ENCODE peak calls at places on chromosomes 12 and 14, in six cellular contexts. One of them, this sample, is unnamed.

GRCh38 chr12:6639151-6639773 is 3.5 kb upstream of the LPAR5 start:
- DNase-seq in ascending aorta: no peak
- DNase-seq in sigmoid colon: no peak
- DNase-seq in mammary epithelial cell: no peak
- DNase-seq in choroid plexus epithelial cell: no peak
- DNase-seq in cardiac fibroblast: no peak
- DNase-seq in this sample: no peak

GRCh38 chr12:124507188-124508109 is 60.0 kb downstream of the NCOR2 start:
- DNase-seq in ascending aorta: no peak
- DNase-seq in cardiac fibroblast: peak
- DNase-seq in sigmoid colon: no peak
- DNase-seq in choroid plexus epithelial cell: peak
- DNase-seq in mammary epithelial cell: no peak
- DNase-seq in this sample: peak

GRCh38 chr14:22152161-22152870 is 436.7 kb downstream of the DAD1 start:
- DNase-seq in mammary epithelial cell: no peak
- DNase-seq in ascending aorta: no peak
- DNase-seq in sigmoid colon: no peak
- DNase-seq in choroid plexus epithelial cell: no peak
- DNase-seq in cardiac fibroblast: no peak
- DNase-seq in this sample: no peak

GRCh38 chr14:105602799-105603763 is 76.7 kb downstream of the TMEM121 start:
- DNase-seq in sigmoid colon: no peak
- DNase-seq in choroid plexus epithelial cell: no peak
- DNase-seq in cardiac fibroblast: no peak
- DNase-seq in ascending aorta: no peak
- DNase-seq in mammary epithelial cell: no peak
- DNase-seq in this sample: no peak

GRCh38 chr14:33714527-33715222 is 236.2 kb downstream of the EGLN3 start:
- DNase-seq in ascending aorta: no peak
- DNase-seq in mammary epithelial cell: no peak
- DNase-seq in sigmoid colon: no peak
- DNase-seq in choroid plexus epithelial cell: no peak
- DNase-seq in cardiac fibroblast: peak
- DNase-seq in this sample: peak

GRCh38 chr12:92505373-92506340 is 197.1 kb upstream of the PLEKHG7 start:
- DNase-seq in choroid plexus epithelial cell: peak
- DNase-seq in cardiac fibroblast: peak
- DNase-seq in mammary epithelial cell: no peak
- DNase-seq in sigmoid colon: peak
- DNase-seq in ascending aorta: no peak
- DNase-seq in this sample: peak

GRCh38 chr12:44812062-44812461 is 64.1 kb downstream of the NELL2 start:
- DNase-seq in choroid plexus epithelial cell: no peak
- DNase-seq in mammary epithelial cell: peak
- DNase-seq in cardiac fibroblast: no peak
- DNase-seq in sigmoid colon: no peak
- DNase-seq in ascending aorta: no peak
- DNase-seq in this sample: peak

GRCh38 chr14:59918824-59919581 is 941 bp upstream of the LRRC9 start:
- DNase-seq in sigmoid colon: no peak
- DNase-seq in cardiac fibroblast: peak
- DNase-seq in choroid plexus epithelial cell: peak
- DNase-seq in mammary epithelial cell: no peak
- DNase-seq in ascending aorta: no peak
- DNase-seq in this sample: peak

GRCh38 chr14:102058931-102059330 is 27.9 kb downstream of the HSP90AA1 start:
- DNase-seq in ascending aorta: no peak
- DNase-seq in mammary epithelial cell: no peak
- DNase-seq in choroid plexus epithelial cell: no peak
- DNase-seq in cardiac fibroblast: no peak
- DNase-seq in sigmoid colon: no peak
- DNase-seq in this sample: no peak

GRCh38 chr12:47095446-47096236 is 15.9 kb upstream of the AMIGO2 start:
- DNase-seq in cardiac fibroblast: peak
- DNase-seq in ascending aorta: no peak
- DNase-seq in choroid plexus epithelial cell: peak
- DNase-seq in sigmoid colon: no peak
- DNase-seq in mammary epithelial cell: peak
- DNase-seq in this sample: peak

GRCh38 chr14:74882103-74882920 is 596 bp downstream of the DLST start:
- DNase-seq in cardiac fibroblast: peak
- DNase-seq in ascending aorta: no peak
- DNase-seq in sigmoid colon: peak
- DNase-seq in choroid plexus epithelial cell: peak
- DNase-seq in mammary epithelial cell: peak
- DNase-seq in this sample: no peak

GRCh38 chr14:99602788-99603415 is 1.1 kb downstream of the CCDC85C start:
- DNase-seq in choroid plexus epithelial cell: no peak
- DNase-seq in ascending aorta: no peak
- DNase-seq in mammary epithelial cell: no peak
- DNase-seq in cardiac fibroblast: no peak
- DNase-seq in sigmoid colon: no peak
- DNase-seq in this sample: no peak

GRCh38 chr14:85974602-85975001 is 444.7 kb downstream of the FLRT2 start:
- DNase-seq in sigmoid colon: no peak
- DNase-seq in mammary epithelial cell: no peak
- DNase-seq in cardiac fibroblast: no peak
- DNase-seq in ascending aorta: no peak
- DNase-seq in choroid plexus epithelial cell: no peak
- DNase-seq in this sample: no peak

GRCh38 chr12:105317942-105318614 is 12.4 kb upstream of the C12orf75 start:
- DNase-seq in cardiac fibroblast: no peak
- DNase-seq in ascending aorta: no peak
- DNase-seq in sigmoid colon: no peak
- DNase-seq in choroid plexus epithelial cell: no peak
- DNase-seq in mammary epithelial cell: no peak
- DNase-seq in this sample: no peak

GRCh38 chr12:52044284-52044983 is 6.8 kb upstream of the NR4A1 start:
- DNase-seq in ascending aorta: peak
- DNase-seq in choroid plexus epithelial cell: no peak
- DNase-seq in cardiac fibroblast: peak
- DNase-seq in mammary epithelial cell: no peak
- DNase-seq in sigmoid colon: peak
- DNase-seq in this sample: peak

GRCh38 chr14:65301862-65302539 is 110.5 kb upstream of the FUT8 start:
- DNase-seq in choroid plexus epithelial cell: no peak
- DNase-seq in mammary epithelial cell: no peak
- DNase-seq in sigmoid colon: no peak
- DNase-seq in cardiac fibroblast: no peak
- DNase-seq in ascending aorta: no peak
- DNase-seq in this sample: no peak

GRCh38 chr14:75070383-75070782 is 942 bp downstream of the ZC2HC1C start:
- DNase-seq in mammary epithelial cell: no peak
- DNase-seq in ascending aorta: no peak
- DNase-seq in sigmoid colon: peak
- DNase-seq in cardiac fibroblast: no peak
- DNase-seq in choroid plexus epithelial cell: no peak
- DNase-seq in this sample: peak

GRCh38 chr14:99040711-99041110 is 231.3 kb downstream of the BCL11B start:
- DNase-seq in sigmoid colon: no peak
- DNase-seq in cardiac fibroblast: no peak
- DNase-seq in ascending aorta: no peak
- DNase-seq in mammary epithelial cell: no peak
- DNase-seq in choroid plexus epithelial cell: no peak
- DNase-seq in this sample: no peak

GRCh38 chr14:68308695-68309094 is 484.2 kb downstream of the ZFP36L1 start:
- DNase-seq in mammary epithelial cell: no peak
- DNase-seq in ascending aorta: no peak
- DNase-seq in cardiac fibroblast: no peak
- DNase-seq in choroid plexus epithelial cell: peak
- DNase-seq in sigmoid colon: no peak
- DNase-seq in this sample: peak

GRCh38 chr12:50166776-50167025 is 468 bp downstream of the CERS5 start:
- DNase-seq in ascending aorta: no peak
- DNase-seq in choroid plexus epithelial cell: no peak
- DNase-seq in sigmoid colon: peak
- DNase-seq in mammary epithelial cell: no peak
- DNase-seq in cardiac fibroblast: no peak
- DNase-seq in this sample: no peak

GRCh38 chr12:1533602-1534304 is 60.6 kb downstream of the FBXL14 start:
- DNase-seq in choroid plexus epithelial cell: peak
- DNase-seq in mammary epithelial cell: peak
- DNase-seq in cardiac fibroblast: no peak
- DNase-seq in ascending aorta: no peak
- DNase-seq in sigmoid colon: no peak
- DNase-seq in this sample: peak

GRCh38 chr14:104689620-104690265 is 325 bp downstream of the INF2 start:
- DNase-seq in cardiac fibroblast: no peak
- DNase-seq in ascending aorta: no peak
- DNase-seq in mammary epithelial cell: peak
- DNase-seq in choroid plexus epithelial cell: no peak
- DNase-seq in sigmoid colon: no peak
- DNase-seq in this sample: no peak

GRCh38 chr14:48536318-48536717 is 860.9 kb upstream of the MDGA2 start:
- DNase-seq in cardiac fibroblast: no peak
- DNase-seq in sigmoid colon: no peak
- DNase-seq in ascending aorta: no peak
- DNase-seq in mammary epithelial cell: no peak
- DNase-seq in choroid plexus epithelial cell: no peak
- DNase-seq in this sample: no peak

GRCh38 chr14:96089401-96089800 is 50.2 kb downstream of the C14orf132 start:
- DNase-seq in choroid plexus epithelial cell: no peak
- DNase-seq in ascending aorta: no peak
- DNase-seq in sigmoid colon: peak
- DNase-seq in mammary epithelial cell: no peak
- DNase-seq in cardiac fibroblast: no peak
- DNase-seq in this sample: no peak

GRCh38 chr14:99755629-99756603 is 37.3 kb upstream of the EML1 start:
- DNase-seq in choroid plexus epithelial cell: peak
- DNase-seq in sigmoid colon: peak
- DNase-seq in cardiac fibroblast: peak
- DNase-seq in mammary epithelial cell: peak
- DNase-seq in ascending aorta: peak
- DNase-seq in this sample: peak

GRCh38 chr12:52681551-52682380 is 1.6 kb upstream of the KRT1 start:
- DNase-seq in ascending aorta: no peak
- DNase-seq in mammary epithelial cell: no peak
- DNase-seq in cardiac fibroblast: no peak
- DNase-seq in sigmoid colon: no peak
- DNase-seq in choroid plexus epithelial cell: no peak
- DNase-seq in this sample: no peak

GRCh38 chr12:29322157-29322556 is 58.8 kb downstream of the ERGIC2 start:
- DNase-seq in cardiac fibroblast: no peak
- DNase-seq in choroid plexus epithelial cell: no peak
- DNase-seq in ascending aorta: no peak
- DNase-seq in mammary epithelial cell: no peak
- DNase-seq in sigmoid colon: no peak
- DNase-seq in this sample: no peak

GRCh38 chr14:64663174-64663573 is 41.0 kb upstream of the PLEKHG3 start:
- DNase-seq in cardiac fibroblast: no peak
- DNase-seq in mammary epithelial cell: peak
- DNase-seq in choroid plexus epithelial cell: no peak
- DNase-seq in ascending aorta: no peak
- DNase-seq in sigmoid colon: no peak
- DNase-seq in this sample: no peak

GRCh38 chr12:7483343-7483742 is 20.2 kb downstream of the CD163 start:
- DNase-seq in mammary epithelial cell: peak
- DNase-seq in ascending aorta: no peak
- DNase-seq in choroid plexus epithelial cell: no peak
- DNase-seq in cardiac fibroblast: no peak
- DNase-seq in sigmoid colon: no peak
- DNase-seq in this sample: no peak

DNA sequence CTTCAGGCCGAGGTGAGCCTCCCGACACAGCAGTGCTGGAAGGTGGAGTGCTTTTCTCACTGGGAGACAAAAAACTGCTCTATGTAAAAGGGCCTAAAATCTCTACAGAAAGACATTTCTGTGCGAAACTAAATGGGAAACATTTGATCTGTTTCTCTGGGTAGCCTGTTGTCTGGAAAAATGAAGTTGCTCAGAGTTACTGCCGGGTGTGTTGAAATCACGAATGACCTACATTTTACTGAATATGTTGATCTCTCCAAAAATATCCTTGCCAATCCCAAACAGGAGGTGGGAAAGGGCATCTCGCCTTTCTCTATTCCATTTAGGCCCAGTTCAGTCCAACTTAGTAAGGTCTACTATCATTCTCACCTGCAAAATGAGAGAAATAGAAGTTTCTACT is 54.7 kb downstream of the RAB35 start:
- DNase-seq in ascending aorta: no peak
- DNase-seq in mammary epithelial cell: no peak
- DNase-seq in cardiac fibroblast: no peak
- DNase-seq in choroid plexus epithelial cell: no peak
- DNase-seq in sigmoid colon: no peak
- DNase-seq in this sample: no peak
- H3K4me3 ChIP-seq in ascending aorta: no peak
- H3K4me3 ChIP-seq in mammary epithelial cell: no peak
- H3K4me3 ChIP-seq in cardiac fibroblast: no peak
- H3K4me3 ChIP-seq in choroid plexus epithelial cell: no peak
- H3K4me3 ChIP-seq in sigmoid colon: no peak
- H3K4me3 ChIP-seq in this sample: no peak

GRCh38 chr12:56474389-56474788 is 6.0 kb downstream of the SPRYD4 start:
- DNase-seq in ascending aorta: no peak
- DNase-seq in sigmoid colon: no peak
- DNase-seq in mammary epithelial cell: no peak
- DNase-seq in choroid plexus epithelial cell: no peak
- DNase-seq in cardiac fibroblast: no peak
- DNase-seq in this sample: no peak

GRCh38 chr12:56462565-56462964 is 5.8 kb upstream of the SPRYD4 start:
- DNase-seq in cardiac fibroblast: no peak
- DNase-seq in ascending aorta: no peak
- DNase-seq in choroid plexus epithelial cell: no peak
- DNase-seq in mammary epithelial cell: no peak
- DNase-seq in sigmoid colon: peak
- DNase-seq in this sample: no peak

GRCh38 chr12:56469007-56469930 is 891 bp downstream of the SPRYD4 start:
- DNase-seq in sigmoid colon: peak
- DNase-seq in cardiac fibroblast: no peak
- DNase-seq in ascending aorta: no peak
- DNase-seq in choroid plexus epithelial cell: no peak
- DNase-seq in mammary epithelial cell: no peak
- DNase-seq in this sample: no peak

GRCh38 chr12:56468216-56469006 is at the start of gene SPRYD4:
- DNase-seq in choroid plexus epithelial cell: peak
- DNase-seq in sigmoid colon: peak
- DNase-seq in mammary epithelial cell: peak
- DNase-seq in ascending aorta: peak
- DNase-seq in cardiac fibroblast: peak
- DNase-seq in this sample: peak
- TF ChIP-seq CTCF in choroid plexus epithelial cell: peak
- TF ChIP-seq CTCF in sigmoid colon: no peak
- TF ChIP-seq CTCF in mammary epithelial cell: peak
- TF ChIP-seq CTCF in ascending aorta: peak
- TF ChIP-seq CTCF in cardiac fibroblast: no peak
- TF ChIP-seq CTCF in this sample: peak

GRCh38 chr12:78038541-78038940 is 207.8 kb downstream of the NAV3 start:
- DNase-seq in mammary epithelial cell: no peak
- DNase-seq in sigmoid colon: no peak
- DNase-seq in ascending aorta: no peak
- DNase-seq in choroid plexus epithelial cell: no peak
- DNase-seq in cardiac fibroblast: no peak
- DNase-seq in this sample: no peak
- H3K4me3 ChIP-seq in mammary epithelial cell: no peak
- H3K4me3 ChIP-seq in sigmoid colon: no peak
- H3K4me3 ChIP-seq in ascending aorta: no peak
- H3K4me3 ChIP-seq in choroid plexus epithelial cell: no peak
- H3K4me3 ChIP-seq in cardiac fibroblast: no peak
- H3K4me3 ChIP-seq in this sample: no peak

GRCh38 chr12:100927825-100928224 is 133.2 kb downstream of the ANO4 start:
- DNase-seq in cardiac fibroblast: no peak
- DNase-seq in mammary epithelial cell: peak
- DNase-seq in sigmoid colon: no peak
- DNase-seq in ascending aorta: no peak
- DNase-seq in choroid plexus epithelial cell: peak
- DNase-seq in this sample: peak

GRCh38 chr12:100926669-100927248 is 132.2 kb downstream of the ANO4 start:
- DNase-seq in cardiac fibroblast: peak
- DNase-seq in mammary epithelial cell: peak
- DNase-seq in choroid plexus epithelial cell: peak
- DNase-seq in sigmoid colon: no peak
- DNase-seq in ascending aorta: no peak
- DNase-seq in this sample: no peak
- TF ChIP-seq CTCF in cardiac fibroblast: peak
- TF ChIP-seq CTCF in mammary epithelial cell: peak
- TF ChIP-seq CTCF in choroid plexus epithelial cell: peak
- TF ChIP-seq CTCF in sigmoid colon: no peak
- TF ChIP-seq CTCF in ascending aorta: no peak
- TF ChIP-seq CTCF in this sample: peak